ENCODE peak calls at places on chromosomes 3 and 15, in five cellular contexts. L is gastrocnemius medialis, Z is body of pancreas, I is HepG2, Y is heart left ventricle. K is an unnamed sample.

GRCh38 chr3:31754575-31755278 is 222.0 kb downstream of the STT3B start:
- DNase-seq in L (no peak), Z (no peak), I (no peak), Y (no peak), K (no peak)

GRCh38 chr15:69760890-69761568 is 308.4 kb downstream of the RPLP1 start:
- DNase-seq in L (peak), Z (peak), I (peak), Y (no peak), K (no peak)

GRCh38 chr3:50189274-50189673 is 2.1 kb upstream of the GNAT1 start:
- DNase-seq in L (peak), Z (peak), I (peak), Y (no peak), K (no peak)

GRCh38 chr3:140505876-140506275 is 172.0 kb upstream of the TRIM42 start:
- DNase-seq in L (no peak), Z (no peak), I (no peak), Y (no peak), K (no peak)

GRCh38 chr3:171383206-171384018 is 76.8 kb downstream of the TNIK start:
- DNase-seq in L (no peak), Z (no peak), I (no peak), Y (no peak), K (no peak)

GRCh38 chr15:68450192-68450591 is 18.2 kb upstream of the ITGA11 start:
- DNase-seq in L (no peak), Z (no peak), I (no peak), Y (no peak), K (no peak)

GRCh38 chr15:63583027-63583426 is 14.2 kb upstream of the FBXL22 start:
- DNase-seq in L (no peak), Z (no peak), I (no peak), Y (no peak), K (no peak)

GRCh38 chr15:40190591-40190990 is 29.7 kb downstream of the BUB1B start:
- DNase-seq in L (no peak), Z (no peak), I (no peak), Y (no peak), K (no peak)

GRCh38 chr3:124800076-124800475 is 69.8 kb downstream of the UMPS start:
- DNase-seq in L (no peak), Z (no peak), I (no peak), Y (no peak), K (no peak)

GRCh38 chr3:139088462-139089324 is 44.0 kb upstream of the PRR23C start:
- DNase-seq in L (no peak), Z (no peak), I (no peak), Y (no peak), K (no peak)

GRCh38 chr3:171286580-171287249 is 173.5 kb downstream of the TNIK start:
- DNase-seq in L (no peak), Z (no peak), I (peak), Y (no peak), K (no peak)

GRCh38 chr15:70395164-70395563 is 297.4 kb upstream of the TLE3 start:
- DNase-seq in L (no peak), Z (no peak), I (no peak), Y (no peak), K (no peak)

GRCh38 chr3:50436063-50436674 is 67.3 kb downstream of the CACNA2D2 start:
- DNase-seq in L (no peak), Z (peak), I (peak), Y (peak), K (no peak)

GRCh38 chr15:38714309-38715072 is 149.9 kb upstream of the RASGRP1 start:
- DNase-seq in L (no peak), Z (no peak), I (no peak), Y (no peak), K (no peak)

GRCh38 chr15:38028869-38029268 is 94.4 kb downstream of the TMCO5A start:
- DNase-seq in L (no peak), Z (no peak), I (no peak), Y (no peak), K (no peak)

GRCh38 chr15:48427960-48428547 is 96.8 kb downstream of the DUT start:
- DNase-seq in L (no peak), Z (no peak), I (no peak), Y (no peak), K (no peak)

GRCh38 chr3:18046531-18046930 is 304.1 kb upstream of the TBC1D5 start:
- DNase-seq in L (no peak), Z (no peak), I (no peak), Y (no peak), K (no peak)

GRCh38 chr3:129164500-129164899 is 3.6 kb upstream of the ISY1 start:
- DNase-seq in L (no peak), Z (no peak), I (no peak), Y (no peak), K (no peak)

GRCh38 chr3:105835606-105836005 is 33.2 kb downstream of the CBLB start:
- DNase-seq in L (no peak), Z (no peak), I (no peak), Y (no peak), K (no peak)

GRCh38 chr3:181729071-181729915 is 17.6 kb downstream of the SOX2 start:
- DNase-seq in L (no peak), Z (no peak), I (no peak), Y (no peak), K (no peak)

GRCh38 chr15:27899583-27900295 is 199.4 kb downstream of the OCA2 start:
- DNase-seq in L (no peak), Z (no peak), I (no peak), Y (no peak), K (no peak)

GRCh38 chr15:40365016-40365415 is 7.0 kb downstream of the DISP2 start:
- DNase-seq in L (no peak), Z (no peak), I (no peak), Y (no peak), K (no peak)

GRCh38 chr3:54564374-54564925 is 363.4 kb downstream of the LRTM1 start:
- DNase-seq in L (no peak), Z (no peak), I (no peak), Y (no peak), K (no peak)

GRCh38 chr15:82021992-82022391 is 23.8 kb downstream of the MEX3B start:
- DNase-seq in L (no peak), Z (no peak), I (no peak), Y (no peak), K (no peak)

GRCh38 chr15:66171891-66172290 is 81.7 kb downstream of the MEGF11 start:
- DNase-seq in L (no peak), Z (no peak), I (no peak), Y (no peak), K (no peak)

GRCh38 chr3:170766253-170766652 is 103.7 kb downstream of the RPL22L1 start:
- DNase-seq in L (no peak), Z (no peak), I (no peak), Y (no peak), K (no peak)

GRCh38 chr15:89002281-89002761 is 85.9 kb upstream of the ABHD2 start:
- DNase-seq in L (no peak), Z (no peak), I (peak), Y (no peak), K (no peak)

GRCh38 chr15:62323353-62323752 is 158.3 kb upstream of the C2CD4B start:
- DNase-seq in L (no peak), Z (no peak), I (no peak), Y (no peak), K (no peak)

GRCh38 chr15:75732206-75732808 is 19.7 kb upstream of the CSPG4 start:
- DNase-seq in L (no peak), Z (no peak), I (no peak), Y (no peak), K (no peak)

GRCh38 chr3:133812872-133813271 is 7.3 kb downstream of the SRPRB start:
- DNase-seq in L (no peak), Z (no peak), I (no peak), Y (no peak), K (no peak)

GRCh38 chr3:53939081-53939582 is 47.5 kb upstream of the SELENOK start:
- DNase-seq in L (no peak), Z (no peak), I (no peak), Y (no peak), K (no peak)

GRCh38 chr15:92012368-92012629 is 158.8 kb downstream of the SLCO3A1 start:
- DNase-seq in L (no peak), Z (no peak), I (no peak), Y (no peak), K (no peak)
- H3K4me3 ChIP-seq in L (no peak), Z (no peak), I (no peak), Y (no peak), K (no peak)

DNA sequence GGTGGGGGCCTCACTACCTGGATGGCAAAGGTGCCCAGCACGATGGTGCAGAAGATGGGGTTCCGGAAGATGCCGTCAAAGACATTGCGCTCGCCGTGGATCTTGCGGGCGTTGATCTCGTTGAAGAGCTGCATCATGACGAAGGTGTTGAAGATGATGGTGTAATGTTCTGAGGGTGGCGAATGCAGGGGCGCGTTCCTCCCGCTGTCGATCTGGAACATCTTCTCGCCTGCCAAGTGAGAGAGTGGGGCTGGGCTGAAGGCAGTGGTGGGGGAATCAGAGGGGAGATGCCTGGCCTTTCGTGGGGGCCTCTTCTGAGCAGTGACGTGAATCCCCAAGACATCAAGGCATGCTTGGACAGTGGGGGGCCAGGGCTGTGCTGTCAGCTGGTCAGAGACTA is 19.6 kb upstream of the SEC13 start:
- DNase-seq in L (no peak), Z (no peak), I (no peak), Y (peak), K (no peak)
- H3K27ac ChIP-seq in L (no peak), Z (no peak), I (no peak), Y (no peak), K (no peak)

GRCh38 chr15:78906310-78906608 is 33.6 kb downstream of the MORF4L1 start:
- DNase-seq in L (no peak), Z (peak), I (peak), Y (no peak), K (no peak)
- TF ChIP-seq POLR2A in L (no peak), Z (no peak), I (no peak), Y (no peak), K (no peak)

DNA sequence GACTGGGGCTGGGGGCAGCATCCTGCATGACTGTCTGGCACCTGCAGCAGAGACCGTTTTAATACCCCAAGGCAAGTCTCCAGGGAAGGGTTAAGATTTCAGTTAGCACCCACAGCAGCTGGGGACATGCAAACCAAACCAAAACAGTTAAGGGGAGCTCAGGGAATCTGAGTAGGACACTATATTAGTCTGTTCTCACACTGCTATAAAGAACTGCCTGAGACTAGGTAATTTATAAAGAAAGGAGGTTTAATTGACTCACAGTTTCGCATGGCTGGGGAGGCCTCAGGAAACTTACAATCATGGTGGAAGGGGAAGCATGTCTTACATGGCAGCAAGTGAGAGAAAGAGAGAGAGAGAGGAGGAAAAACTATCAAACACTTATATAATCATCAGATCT is 25.3 kb downstream of the GALNT15 start:
- DNase-seq in L (no peak), Z (no peak), I (no peak), Y (no peak), K (no peak)
- H3K4me3 ChIP-seq in L (no peak), Z (no peak), I (no peak), Y (no peak), K (no peak)

DNA sequence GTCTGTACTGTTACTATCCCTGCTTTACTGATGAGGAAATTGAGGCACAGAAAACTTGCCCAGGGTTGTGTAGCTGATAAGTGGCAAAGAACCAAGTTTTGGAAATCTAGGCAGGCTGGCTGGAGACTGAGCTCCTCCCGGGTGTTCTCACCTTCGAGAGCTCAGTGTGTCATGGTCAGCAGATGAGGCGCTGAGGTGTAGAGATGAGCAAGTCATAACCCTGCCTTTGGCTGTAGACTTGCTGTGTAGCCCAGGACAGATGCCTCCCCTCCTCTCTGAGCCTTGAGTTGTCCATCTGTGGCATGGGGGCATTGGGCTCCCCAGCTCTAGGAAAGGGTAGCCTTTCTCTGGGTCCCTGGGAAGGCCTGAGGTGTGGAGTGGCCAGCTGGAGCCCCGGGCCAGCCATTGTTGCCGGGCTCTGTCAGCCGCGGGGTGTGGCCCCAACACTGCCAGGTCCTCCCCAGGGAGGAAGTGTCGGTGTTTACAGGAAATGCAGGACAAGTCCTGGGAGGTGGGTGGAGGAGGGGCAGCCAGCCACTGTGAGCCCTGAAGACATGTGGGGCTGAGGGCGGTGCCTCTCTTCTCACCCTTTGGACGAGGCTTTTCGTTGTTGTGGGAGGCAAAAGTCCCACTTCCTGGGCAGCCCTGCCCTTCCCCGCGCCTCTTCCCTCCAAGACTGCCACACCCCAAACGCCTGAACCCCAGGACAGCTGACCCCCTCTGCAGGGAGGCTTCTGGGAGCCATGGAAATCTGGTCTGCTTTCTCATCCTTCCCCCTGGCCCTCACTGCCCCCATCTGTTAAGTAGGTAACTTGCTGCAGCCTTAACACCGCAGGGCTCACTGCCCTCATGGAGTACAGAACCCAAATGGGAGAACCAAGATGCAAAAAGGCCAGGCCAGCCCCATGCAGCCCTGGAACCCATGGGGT is 29.1 kb downstream of the FGD5 start:
- DNase-seq in L (peak), Z (peak), I (no peak), Y (peak), K (no peak)
- H3K27ac ChIP-seq in L (peak), Z (no peak), I (no peak), Y (peak), K (peak)

GRCh38 chr3:66998075-66998898 is at the start of gene KBTBD8:
- DNase-seq in L (peak), Z (peak), I (peak), Y (peak), K (peak)
- TF ChIP-seq POLR2A in L (peak), Z (no peak), I (peak), Y (peak), K (no peak)

GRCh38 chr3:49132437-49133225 is at the start of gene LAMB2:
- DNase-seq in L (peak), Z (peak), I (peak), Y (peak), K (no peak)

GRCh38 chr3:49131040-49131439 is 1.8 kb downstream of the LAMB2 start:
- DNase-seq in L (no peak), Z (no peak), I (no peak), Y (no peak), K (no peak)

GRCh38 chr3:49131576-49131975 is 1.3 kb downstream of the LAMB2 start:
- DNase-seq in L (no peak), Z (no peak), I (no peak), Y (no peak), K (no peak)

GRCh38 chr3:49133226-49133951 is 539 bp upstream of the LAMB2 start:
- DNase-seq in L (peak), Z (peak), I (peak), Y (peak), K (no peak)

GRCh38 chr3:49132073-49132436 is 795 bp downstream of the LAMB2 start:
- DNase-seq in L (no peak), Z (no peak), I (no peak), Y (no peak), K (no peak)
- H3K4me3 ChIP-seq in L (peak), Z (peak), I (peak), Y (peak), K (peak)